ENCODE peak calls at places on chromosomes 11 and 22, in six cellular contexts. One of them, this sample, is unnamed.

GRCh38 chr22:48825802-48826520 is 1001.7 kb downstream of the BRD1 start:
- DNase-seq in HepG2: no peak
- DNase-seq in body of pancreas: no peak
- DNase-seq in sigmoid colon: no peak
- DNase-seq in A549: no peak
- DNase-seq in stomach: no peak
- DNase-seq in this sample: peak

GRCh38 chr11:68441466-68442230 is 18.9 kb upstream of the PPP6R3 start:
- DNase-seq in HepG2: no peak
- DNase-seq in body of pancreas: no peak
- DNase-seq in sigmoid colon: no peak
- DNase-seq in A549: no peak
- DNase-seq in stomach: no peak
- DNase-seq in this sample: no peak

GRCh38 chr11:4025248-4025956 is 69.2 kb upstream of the RRM1 start:
- DNase-seq in HepG2: no peak
- DNase-seq in body of pancreas: no peak
- DNase-seq in sigmoid colon: no peak
- DNase-seq in A549: no peak
- DNase-seq in stomach: no peak
- DNase-seq in this sample: no peak

GRCh38 chr11:22879615-22880014 is 19.3 kb upstream of the CCDC179 start:
- DNase-seq in HepG2: no peak
- DNase-seq in body of pancreas: no peak
- DNase-seq in sigmoid colon: no peak
- DNase-seq in A549: no peak
- DNase-seq in stomach: no peak
- DNase-seq in this sample: no peak

GRCh38 chr11:4919250-4919649 is at the start of gene OR51G2:
- DNase-seq in HepG2: no peak
- DNase-seq in body of pancreas: no peak
- DNase-seq in sigmoid colon: no peak
- DNase-seq in A549: no peak
- DNase-seq in stomach: no peak
- DNase-seq in this sample: no peak

GRCh38 chr11:100734743-100735527 is 47.8 kb downstream of the ARHGAP42 start:
- DNase-seq in HepG2: no peak
- DNase-seq in body of pancreas: no peak
- DNase-seq in sigmoid colon: no peak
- DNase-seq in A549: no peak
- DNase-seq in stomach: no peak
- DNase-seq in this sample: no peak

GRCh38 chr11:33227578-33228261 is 29.5 kb upstream of the HIPK3 start:
- DNase-seq in HepG2: no peak
- DNase-seq in body of pancreas: no peak
- DNase-seq in sigmoid colon: no peak
- DNase-seq in A549: no peak
- DNase-seq in stomach: no peak
- DNase-seq in this sample: no peak

GRCh38 chr22:41289681-41290080 is 3.7 kb upstream of the RANGAP1 start:
- DNase-seq in HepG2: no peak
- DNase-seq in body of pancreas: no peak
- DNase-seq in sigmoid colon: no peak
- DNase-seq in A549: no peak
- DNase-seq in stomach: no peak
- DNase-seq in this sample: no peak

GRCh38 chr11:81159900-81160299 is 1573.8 kb downstream of the FAM181B start:
- DNase-seq in HepG2: no peak
- DNase-seq in body of pancreas: no peak
- DNase-seq in sigmoid colon: no peak
- DNase-seq in A549: no peak
- DNase-seq in stomach: no peak
- DNase-seq in this sample: no peak

GRCh38 chr11:45209480-45209879 is 63.0 kb downstream of the PRDM11 start:
- DNase-seq in HepG2: no peak
- DNase-seq in body of pancreas: no peak
- DNase-seq in sigmoid colon: no peak
- DNase-seq in A549: no peak
- DNase-seq in stomach: no peak
- DNase-seq in this sample: no peak

GRCh38 chr11:35148163-35148562 is 9.2 kb downstream of the CD44 start:
- DNase-seq in HepG2: no peak
- DNase-seq in body of pancreas: no peak
- DNase-seq in sigmoid colon: no peak
- DNase-seq in A549: no peak
- DNase-seq in stomach: no peak
- DNase-seq in this sample: no peak

GRCh38 chr22:20777420-20778177 is 3.7 kb downstream of the SERPIND1 start:
- DNase-seq in HepG2: peak
- DNase-seq in body of pancreas: no peak
- DNase-seq in sigmoid colon: no peak
- DNase-seq in A549: peak
- DNase-seq in stomach: no peak
- DNase-seq in this sample: no peak

GRCh38 chr22:35477911-35478582 is 62.6 kb upstream of the RASD2 start:
- DNase-seq in HepG2: no peak
- DNase-seq in body of pancreas: peak
- DNase-seq in sigmoid colon: peak
- DNase-seq in A549: peak
- DNase-seq in stomach: no peak
- DNase-seq in this sample: peak

GRCh38 chr11:65473275-65473860 is 25.5 kb upstream of the MALAT1 start:
- DNase-seq in HepG2: no peak
- DNase-seq in body of pancreas: no peak
- DNase-seq in sigmoid colon: no peak
- DNase-seq in A549: no peak
- DNase-seq in stomach: no peak
- DNase-seq in this sample: no peak

GRCh38 chr11:5123802-5124521 is 14.2 kb downstream of the OR52A5 start:
- DNase-seq in HepG2: peak
- DNase-seq in body of pancreas: peak
- DNase-seq in sigmoid colon: no peak
- DNase-seq in A549: peak
- DNase-seq in stomach: peak
- DNase-seq in this sample: peak

GRCh38 chr11:104320091-104320490 is 156.1 kb upstream of the PDGFD start:
- DNase-seq in HepG2: no peak
- DNase-seq in body of pancreas: no peak
- DNase-seq in sigmoid colon: no peak
- DNase-seq in A549: no peak
- DNase-seq in stomach: no peak
- DNase-seq in this sample: no peak

GRCh38 chr11:34052608-34053160 is 1.2 kb downstream of the CAPRIN1 start:
- DNase-seq in HepG2: no peak
- DNase-seq in body of pancreas: peak
- DNase-seq in sigmoid colon: peak
- DNase-seq in A549: peak
- DNase-seq in stomach: peak
- DNase-seq in this sample: peak

GRCh38 chr11:118715245-118715807 is 35.9 kb upstream of the TREH start:
- DNase-seq in HepG2: no peak
- DNase-seq in body of pancreas: no peak
- DNase-seq in sigmoid colon: no peak
- DNase-seq in A549: no peak
- DNase-seq in stomach: no peak
- DNase-seq in this sample: no peak

GRCh38 chr11:71086687-71087258 is 165.6 kb downstream of the SHANK2 start:
- DNase-seq in HepG2: peak
- DNase-seq in body of pancreas: peak
- DNase-seq in sigmoid colon: no peak
- DNase-seq in A549: peak
- DNase-seq in stomach: no peak
- DNase-seq in this sample: peak

GRCh38 chr11:128732471-128733277 is 38.8 kb downstream of the FLI1 start:
- DNase-seq in HepG2: no peak
- DNase-seq in body of pancreas: no peak
- DNase-seq in sigmoid colon: no peak
- DNase-seq in A549: no peak
- DNase-seq in stomach: no peak
- DNase-seq in this sample: no peak

GRCh38 chr11:128735935-128736610 is 42.2 kb downstream of the FLI1 start:
- DNase-seq in HepG2: no peak
- DNase-seq in body of pancreas: no peak
- DNase-seq in sigmoid colon: no peak
- DNase-seq in A549: no peak
- DNase-seq in stomach: no peak
- DNase-seq in this sample: no peak

GRCh38 chr11:128737704-128738103 is 43.8 kb downstream of the FLI1 start:
- DNase-seq in HepG2: no peak
- DNase-seq in body of pancreas: no peak
- DNase-seq in sigmoid colon: no peak
- DNase-seq in A549: no peak
- DNase-seq in stomach: no peak
- DNase-seq in this sample: no peak

GRCh38 chr11:128733440-128734115 is 39.7 kb downstream of the FLI1 start:
- DNase-seq in HepG2: no peak
- DNase-seq in body of pancreas: no peak
- DNase-seq in sigmoid colon: no peak
- DNase-seq in A549: no peak
- DNase-seq in stomach: no peak
- DNase-seq in this sample: no peak

DNA sequence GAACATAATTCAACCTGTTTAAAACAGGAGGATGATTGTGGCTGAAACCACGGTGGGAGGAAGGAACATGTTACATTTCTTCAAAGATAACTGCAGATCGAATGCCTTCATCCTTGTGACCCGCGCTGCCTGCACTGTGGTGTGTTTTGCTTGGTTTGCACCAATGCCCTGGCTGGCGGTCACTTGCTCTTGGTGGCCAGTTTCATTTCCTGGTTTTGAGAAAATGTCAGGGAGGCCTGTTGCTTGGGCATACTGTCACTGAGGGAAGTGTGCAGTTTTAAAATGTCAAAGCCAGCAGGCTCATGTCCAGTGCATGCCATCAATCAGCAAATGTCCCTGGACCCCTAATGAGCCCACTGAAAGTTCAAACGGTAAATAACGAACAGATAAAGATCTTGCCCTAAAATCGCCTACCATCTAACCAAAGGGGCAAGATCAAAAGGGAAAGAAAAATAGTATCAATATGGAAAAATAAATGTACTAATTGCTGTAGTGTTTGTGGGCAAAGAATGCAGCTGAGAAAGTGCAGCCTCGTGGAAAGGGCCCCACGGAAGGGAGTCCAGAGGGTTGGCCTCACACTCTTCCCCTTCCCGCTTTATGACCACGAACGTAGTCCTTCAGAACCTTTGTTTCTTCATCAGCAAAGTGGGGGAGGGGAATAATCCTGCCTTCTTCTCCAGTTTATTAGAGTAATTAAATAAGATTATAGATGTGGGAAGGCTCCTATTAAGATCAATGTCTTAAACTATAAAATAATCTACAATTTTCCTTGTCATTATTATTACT is 40.8 kb downstream of the FLI1 start:
- DNase-seq in HepG2: no peak
- DNase-seq in body of pancreas: no peak
- DNase-seq in sigmoid colon: peak
- DNase-seq in A549: no peak
- DNase-seq in stomach: peak
- DNase-seq in this sample: no peak
- TF ChIP-seq POLR2A in HepG2: no peak
- TF ChIP-seq POLR2A in body of pancreas: no peak
- TF ChIP-seq POLR2A in sigmoid colon: no peak
- TF ChIP-seq POLR2A in A549: no peak
- TF ChIP-seq POLR2A in stomach: no peak
- TF ChIP-seq POLR2A in this sample: no peak

DNA sequence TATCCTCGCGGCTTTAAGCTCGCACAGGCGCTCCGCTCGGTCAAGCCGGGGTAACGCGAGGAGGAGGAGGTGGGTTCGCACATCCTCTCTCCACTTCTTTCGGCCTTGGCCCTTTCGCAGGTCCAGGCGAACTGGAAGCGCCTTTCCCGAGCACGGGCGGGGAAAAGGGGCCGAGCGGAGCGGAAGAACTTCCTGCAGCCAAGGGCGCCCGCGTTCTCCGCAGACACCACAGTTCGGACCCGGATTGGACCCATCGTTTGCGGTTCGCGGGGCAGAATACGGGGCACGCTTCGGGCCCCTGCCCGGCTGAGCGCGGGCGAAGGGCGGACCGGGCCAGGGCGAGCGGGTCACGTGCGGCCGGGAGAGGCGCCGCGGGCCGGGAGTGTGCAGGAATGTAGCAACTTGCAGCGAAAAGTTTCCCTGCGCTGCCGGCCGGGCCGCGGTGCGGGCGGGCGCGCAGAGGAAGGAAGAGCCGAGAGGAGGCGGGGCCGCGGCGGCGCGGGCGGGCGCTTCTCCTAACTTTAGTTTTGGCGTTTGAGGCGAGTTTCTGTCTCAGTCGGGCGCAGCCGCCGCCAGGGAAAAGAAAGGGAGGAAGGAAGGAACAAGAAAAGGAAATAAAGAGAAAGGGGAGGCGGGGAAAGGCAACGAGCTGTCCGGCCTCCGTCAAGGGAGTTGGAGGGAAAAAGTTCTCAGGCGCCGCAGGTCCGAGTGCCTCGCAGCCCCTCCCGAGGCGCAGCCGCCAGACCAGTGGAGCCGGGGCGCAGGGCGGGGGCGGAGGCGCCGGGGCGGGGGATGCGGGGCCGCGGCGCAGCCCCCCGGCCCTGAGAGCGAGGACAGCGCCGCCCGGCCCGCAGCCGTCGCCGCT is at the start of gene YAP1:
- DNase-seq in HepG2: peak
- DNase-seq in body of pancreas: peak
- DNase-seq in sigmoid colon: peak
- DNase-seq in A549: peak
- DNase-seq in stomach: peak
- DNase-seq in this sample: peak
- TF ChIP-seq CTCF in HepG2: peak
- TF ChIP-seq CTCF in body of pancreas: no peak
- TF ChIP-seq CTCF in sigmoid colon: no peak
- TF ChIP-seq CTCF in A549: no peak
- TF ChIP-seq CTCF in stomach: no peak
- TF ChIP-seq CTCF in this sample: no peak

GRCh38 chr22:30982501-30982900 is 13.4 kb downstream of the TUG1 start:
- DNase-seq in HepG2: no peak
- DNase-seq in body of pancreas: no peak
- DNase-seq in sigmoid colon: no peak
- DNase-seq in A549: no peak
- DNase-seq in stomach: no peak
- DNase-seq in this sample: no peak

GRCh38 chr22:30984317-30984716 is 15.3 kb downstream of the TUG1 start:
- DNase-seq in HepG2: peak
- DNase-seq in body of pancreas: no peak
- DNase-seq in sigmoid colon: no peak
- DNase-seq in A549: peak
- DNase-seq in stomach: no peak
- DNase-seq in this sample: no peak

GRCh38 chr22:30979932-30980331 is 10.9 kb downstream of the TUG1 start:
- DNase-seq in HepG2: no peak
- DNase-seq in body of pancreas: no peak
- DNase-seq in sigmoid colon: no peak
- DNase-seq in A549: no peak
- DNase-seq in stomach: no peak
- DNase-seq in this sample: no peak

GRCh38 chr22:30978304-30978962 is 9.4 kb downstream of the TUG1 start:
- DNase-seq in HepG2: no peak
- DNase-seq in body of pancreas: no peak
- DNase-seq in sigmoid colon: no peak
- DNase-seq in A549: no peak
- DNase-seq in stomach: no peak
- DNase-seq in this sample: no peak
- TF ChIP-seq POLR2A in HepG2: peak
- TF ChIP-seq POLR2A in body of pancreas: no peak
- TF ChIP-seq POLR2A in sigmoid colon: no peak
- TF ChIP-seq POLR2A in A549: no peak
- TF ChIP-seq POLR2A in stomach: no peak
- TF ChIP-seq POLR2A in this sample: no peak

GRCh38 chr11:114738954-114739353 is 60.6 kb downstream of the NXPE2 start:
- DNase-seq in HepG2: peak
- DNase-seq in body of pancreas: peak
- DNase-seq in sigmoid colon: no peak
- DNase-seq in A549: peak
- DNase-seq in stomach: peak
- DNase-seq in this sample: peak
- TF ChIP-seq CTCF in HepG2: peak
- TF ChIP-seq CTCF in body of pancreas: peak
- TF ChIP-seq CTCF in sigmoid colon: peak
- TF ChIP-seq CTCF in A549: peak
- TF ChIP-seq CTCF in stomach: no peak
- TF ChIP-seq CTCF in this sample: peak

This sample was measured in right lobe of liver.